ENCODE peak calls at places on chromosomes 3 and 15, in four cellular contexts. One of them, this sample, is unnamed.

GRCh38 chr15:35886765-35887164 is 340.8 kb upstream of the DPH6 start:
- DNase-seq in AG04450: no peak
- DNase-seq in stimulated activated CD4-positive, alpha-beta T cell treated with anti-CD3 and anti-CD28 coated beads, Interleukin-2, amount 100 ng/mL, for 48 hours: no peak
- DNase-seq in WTC11: no peak
- DNase-seq in this sample: no peak

GRCh38 chr15:42448281-42448680 is 42.7 kb downstream of the ZNF106 start:
- DNase-seq in AG04450: no peak
- DNase-seq in stimulated activated CD4-positive, alpha-beta T cell treated with anti-CD3 and anti-CD28 coated beads, Interleukin-2, amount 100 ng/mL, for 48 hours: no peak
- DNase-seq in WTC11: no peak
- DNase-seq in this sample: no peak

GRCh38 chr3:58202917-58203360 is 7.8 kb downstream of the DNASE1L3 start:
- DNase-seq in WTC11: no peak
- DNase-seq in AG04450: no peak
- DNase-seq in stimulated activated CD4-positive, alpha-beta T cell treated with anti-CD3 and anti-CD28 coated beads, Interleukin-2, amount 100 ng/mL, for 48 hours: no peak
- DNase-seq in this sample: no peak

GRCh38 chr3:170257145-170257544 is 34.9 kb downstream of the PRKCI start:
- DNase-seq in WTC11: no peak
- DNase-seq in stimulated activated CD4-positive, alpha-beta T cell treated with anti-CD3 and anti-CD28 coated beads, Interleukin-2, amount 100 ng/mL, for 48 hours: no peak
- DNase-seq in AG04450: no peak
- DNase-seq in this sample: no peak

GRCh38 chr3:156978471-156978961 is 152.4 kb downstream of the LEKR1 start:
- DNase-seq in stimulated activated CD4-positive, alpha-beta T cell treated with anti-CD3 and anti-CD28 coated beads, Interleukin-2, amount 100 ng/mL, for 48 hours: no peak
- DNase-seq in AG04450: no peak
- DNase-seq in WTC11: no peak
- DNase-seq in this sample: no peak

GRCh38 chr3:188092648-188093047 is 61.3 kb upstream of the LPP start:
- DNase-seq in stimulated activated CD4-positive, alpha-beta T cell treated with anti-CD3 and anti-CD28 coated beads, Interleukin-2, amount 100 ng/mL, for 48 hours: peak
- DNase-seq in AG04450: no peak
- DNase-seq in WTC11: no peak
- DNase-seq in this sample: no peak

GRCh38 chr3:49020335-49021212 is 1.3 kb upstream of the NDUFAF3 start:
- DNase-seq in stimulated activated CD4-positive, alpha-beta T cell treated with anti-CD3 and anti-CD28 coated beads, Interleukin-2, amount 100 ng/mL, for 48 hours: no peak
- DNase-seq in WTC11: peak
- DNase-seq in AG04450: no peak
- DNase-seq in this sample: no peak

GRCh38 chr3:104632947-104633346 is 733.8 kb upstream of the ALCAM start:
- DNase-seq in WTC11: no peak
- DNase-seq in AG04450: no peak
- DNase-seq in stimulated activated CD4-positive, alpha-beta T cell treated with anti-CD3 and anti-CD28 coated beads, Interleukin-2, amount 100 ng/mL, for 48 hours: no peak
- DNase-seq in this sample: no peak

GRCh38 chr3:36714343-36714742 is 50.0 kb downstream of the DCLK3 start:
- DNase-seq in AG04450: no peak
- DNase-seq in WTC11: no peak
- DNase-seq in stimulated activated CD4-positive, alpha-beta T cell treated with anti-CD3 and anti-CD28 coated beads, Interleukin-2, amount 100 ng/mL, for 48 hours: no peak
- DNase-seq in this sample: no peak

GRCh38 chr15:74314897-74315438 is 52.5 kb downstream of the CYP11A1 start:
- DNase-seq in AG04450: no peak
- DNase-seq in WTC11: no peak
- DNase-seq in stimulated activated CD4-positive, alpha-beta T cell treated with anti-CD3 and anti-CD28 coated beads, Interleukin-2, amount 100 ng/mL, for 48 hours: no peak
- DNase-seq in this sample: peak

GRCh38 chr15:90413411-90414379 is 25.7 kb downstream of the IQGAP1 start:
- DNase-seq in AG04450: no peak
- DNase-seq in stimulated activated CD4-positive, alpha-beta T cell treated with anti-CD3 and anti-CD28 coated beads, Interleukin-2, amount 100 ng/mL, for 48 hours: no peak
- DNase-seq in WTC11: no peak
- DNase-seq in this sample: no peak

GRCh38 chr15:29570121-29570930 is 251.9 kb downstream of the TJP1 start:
- DNase-seq in WTC11: peak
- DNase-seq in stimulated activated CD4-positive, alpha-beta T cell treated with anti-CD3 and anti-CD28 coated beads, Interleukin-2, amount 100 ng/mL, for 48 hours: no peak
- DNase-seq in AG04450: no peak
- DNase-seq in this sample: no peak

GRCh38 chr3:156615592-156616173 is 58.7 kb upstream of the TIPARP start:
- DNase-seq in AG04450: no peak
- DNase-seq in WTC11: no peak
- DNase-seq in stimulated activated CD4-positive, alpha-beta T cell treated with anti-CD3 and anti-CD28 coated beads, Interleukin-2, amount 100 ng/mL, for 48 hours: no peak
- DNase-seq in this sample: peak

GRCh38 chr3:29141197-29141911 is 139.5 kb upstream of the RBMS3 start:
- DNase-seq in AG04450: no peak
- DNase-seq in WTC11: no peak
- DNase-seq in stimulated activated CD4-positive, alpha-beta T cell treated with anti-CD3 and anti-CD28 coated beads, Interleukin-2, amount 100 ng/mL, for 48 hours: no peak
- DNase-seq in this sample: no peak

GRCh38 chr3:86234516-86235254 is 756.3 kb downstream of the VGLL3 start:
- DNase-seq in WTC11: no peak
- DNase-seq in AG04450: no peak
- DNase-seq in stimulated activated CD4-positive, alpha-beta T cell treated with anti-CD3 and anti-CD28 coated beads, Interleukin-2, amount 100 ng/mL, for 48 hours: no peak
- DNase-seq in this sample: no peak

GRCh38 chr15:82132742-82133141 is 86.9 kb upstream of the MEX3B start:
- DNase-seq in stimulated activated CD4-positive, alpha-beta T cell treated with anti-CD3 and anti-CD28 coated beads, Interleukin-2, amount 100 ng/mL, for 48 hours: no peak
- DNase-seq in WTC11: no peak
- DNase-seq in AG04450: peak
- DNase-seq in this sample: peak

GRCh38 chr3:133283958-133284807 is 115.7 kb upstream of the BFSP2 start:
- DNase-seq in WTC11: peak
- DNase-seq in AG04450: no peak
- DNase-seq in stimulated activated CD4-positive, alpha-beta T cell treated with anti-CD3 and anti-CD28 coated beads, Interleukin-2, amount 100 ng/mL, for 48 hours: no peak
- DNase-seq in this sample: no peak

GRCh38 chr15:43376017-43376705 is 5.3 kb downstream of the TUBGCP4 start:
- DNase-seq in stimulated activated CD4-positive, alpha-beta T cell treated with anti-CD3 and anti-CD28 coated beads, Interleukin-2, amount 100 ng/mL, for 48 hours: peak
- DNase-seq in WTC11: peak
- DNase-seq in AG04450: no peak
- DNase-seq in this sample: no peak

GRCh38 chr15:60614862-60615771 is 136.2 kb upstream of the ICE2 start:
- DNase-seq in WTC11: peak
- DNase-seq in AG04450: no peak
- DNase-seq in stimulated activated CD4-positive, alpha-beta T cell treated with anti-CD3 and anti-CD28 coated beads, Interleukin-2, amount 100 ng/mL, for 48 hours: no peak
- DNase-seq in this sample: no peak

GRCh38 chr3:129597087-129597791 is 9.2 kb downstream of the PLXND1 start:
- DNase-seq in AG04450: no peak
- DNase-seq in stimulated activated CD4-positive, alpha-beta T cell treated with anti-CD3 and anti-CD28 coated beads, Interleukin-2, amount 100 ng/mL, for 48 hours: no peak
- DNase-seq in WTC11: no peak
- DNase-seq in this sample: peak

GRCh38 chr3:53821631-53822068 is 24.6 kb downstream of the CHDH start:
- DNase-seq in stimulated activated CD4-positive, alpha-beta T cell treated with anti-CD3 and anti-CD28 coated beads, Interleukin-2, amount 100 ng/mL, for 48 hours: no peak
- DNase-seq in AG04450: no peak
- DNase-seq in WTC11: no peak
- DNase-seq in this sample: no peak

GRCh38 chr15:59543721-59544547 is 67.6 kb upstream of the GCNT3 start:
- DNase-seq in stimulated activated CD4-positive, alpha-beta T cell treated with anti-CD3 and anti-CD28 coated beads, Interleukin-2, amount 100 ng/mL, for 48 hours: no peak
- DNase-seq in WTC11: no peak
- DNase-seq in AG04450: no peak
- DNase-seq in this sample: no peak

GRCh38 chr15:25862087-25862468 is 1.0 kb downstream of the ATP10A start:
- DNase-seq in stimulated activated CD4-positive, alpha-beta T cell treated with anti-CD3 and anti-CD28 coated beads, Interleukin-2, amount 100 ng/mL, for 48 hours: no peak
- DNase-seq in WTC11: no peak
- DNase-seq in AG04450: no peak
- DNase-seq in this sample: no peak

GRCh38 chr3:36909666-36910065 is 35.2 kb downstream of the TRANK1 start:
- DNase-seq in AG04450: no peak
- DNase-seq in WTC11: no peak
- DNase-seq in stimulated activated CD4-positive, alpha-beta T cell treated with anti-CD3 and anti-CD28 coated beads, Interleukin-2, amount 100 ng/mL, for 48 hours: no peak
- DNase-seq in this sample: no peak

GRCh38 chr15:74350295-74351275 is 16.9 kb downstream of the CYP11A1 start:
- DNase-seq in WTC11: peak
- DNase-seq in AG04450: no peak
- DNase-seq in stimulated activated CD4-positive, alpha-beta T cell treated with anti-CD3 and anti-CD28 coated beads, Interleukin-2, amount 100 ng/mL, for 48 hours: no peak
- DNase-seq in this sample: no peak

GRCh38 chr3:25453521-25454410 is 25.7 kb downstream of the RARB start:
- DNase-seq in WTC11: no peak
- DNase-seq in AG04450: peak
- DNase-seq in stimulated activated CD4-positive, alpha-beta T cell treated with anti-CD3 and anti-CD28 coated beads, Interleukin-2, amount 100 ng/mL, for 48 hours: no peak
- DNase-seq in this sample: no peak

GRCh38 chr3:134037168-134037567 is 7.4 kb upstream of the SLCO2A1 start:
- DNase-seq in WTC11: no peak
- DNase-seq in AG04450: no peak
- DNase-seq in stimulated activated CD4-positive, alpha-beta T cell treated with anti-CD3 and anti-CD28 coated beads, Interleukin-2, amount 100 ng/mL, for 48 hours: no peak
- DNase-seq in this sample: no peak

GRCh38 chr15:39579487-39580116 is 1.3 kb upstream of the THBS1 start:
- DNase-seq in stimulated activated CD4-positive, alpha-beta T cell treated with anti-CD3 and anti-CD28 coated beads, Interleukin-2, amount 100 ng/mL, for 48 hours: no peak
- DNase-seq in WTC11: peak
- DNase-seq in AG04450: peak
- DNase-seq in this sample: peak

GRCh38 chr15:52642386-52643361 is 36.5 kb downstream of the ATOSA start:
- DNase-seq in AG04450: peak
- DNase-seq in stimulated activated CD4-positive, alpha-beta T cell treated with anti-CD3 and anti-CD28 coated beads, Interleukin-2, amount 100 ng/mL, for 48 hours: no peak
- DNase-seq in WTC11: no peak
- DNase-seq in this sample: peak

GRCh38 chr3:183265157-183265642 is 12.1 kb downstream of the B3GNT5 start:
- DNase-seq in AG04450: no peak
- DNase-seq in stimulated activated CD4-positive, alpha-beta T cell treated with anti-CD3 and anti-CD28 coated beads, Interleukin-2, amount 100 ng/mL, for 48 hours: no peak
- DNase-seq in WTC11: peak
- DNase-seq in this sample: peak